ENCODE peak calls at places on chromosome 20, in five cellular contexts. Y is trophoblast cell, I is OCI-LY7, X is psoas muscle, F is sigmoid colon. Z is an unnamed sample.

GRCh38 chr20:59149678-59150504 is 13.7 kb upstream of the ZNF831 start:
- DNase-seq in Y (peak; percentile 84), I (peak; percentile 39), X (peak; percentile 27), F (no peak), Z (no peak)

GRCh38 chr20:4130404-4131189 is 115.2 kb upstream of the RNF24 start:
- DNase-seq in Y (no peak), I (no peak), X (no peak), F (no peak), Z (no peak)

GRCh38 chr20:2748551-2749342 is 51.7 kb downstream of the CPXM1 start:
- DNase-seq in Y (no peak), I (no peak), X (no peak), F (peak; percentile 57), Z (no peak)

GRCh38 chr20:48601798-48602197 is 226.0 kb downstream of the PREX1 start:
- DNase-seq in Y (no peak), I (no peak), X (no peak), F (peak; percentile 28), Z (no peak)

GRCh38 chr20:32983459-32984112 is 20.6 kb downstream of the SUN5 start:
- DNase-seq in Y (no peak), I (no peak), X (no peak), F (no peak), Z (no peak)

GRCh38 chr20:5674176-5674660 is 76.0 kb upstream of the SHLD1 start:
- DNase-seq in Y (peak; percentile 77), I (peak; percentile 94), X (no peak), F (no peak), Z (no peak)

GRCh38 chr20:15703171-15703911 is 869.9 kb downstream of the KIF16B start:
- DNase-seq in Y (no peak), I (no peak), X (no peak), F (no peak), Z (no peak)

GRCh38 chr20:55053389-55053788 is 578.0 kb downstream of the DOK5 start:
- DNase-seq in Y (no peak), I (no peak), X (no peak), F (no peak), Z (no peak)

GRCh38 chr20:47392015-47392720 is 35.7 kb upstream of the ZMYND8 start:
- DNase-seq in Y (peak; percentile 97), I (peak; percentile 78), X (no peak), F (no peak), Z (peak; percentile 30)

GRCh38 chr20:47578543-47578942 is 76.9 kb downstream of the NCOA3 start:
- DNase-seq in Y (no peak), I (no peak), X (no peak), F (no peak), Z (no peak)

GRCh38 chr20:47862841-47863240 is 77.6 kb upstream of the SULF2 start:
- DNase-seq in Y (no peak), I (no peak), X (no peak), F (no peak), Z (no peak)

GRCh38 chr20:59032713-59033059 is 551 bp upstream of the ATP5F1E start:
- DNase-seq in Y (peak; percentile 63), I (no peak), X (no peak), F (no peak), Z (no peak)

GRCh38 chr20:48184229-48184628 is 398.9 kb upstream of the SULF2 start:
- DNase-seq in Y (peak; percentile 55), I (no peak), X (no peak), F (no peak), Z (no peak)

GRCh38 chr20:6654490-6655247 is 112.8 kb upstream of the BMP2 start:
- DNase-seq in Y (no peak), I (no peak), X (no peak), F (no peak), Z (no peak)

GRCh38 chr20:14009206-14009605 is 13.9 kb downstream of the MACROD2 start:
- DNase-seq in Y (no peak), I (no peak), X (no peak), F (no peak), Z (no peak)

GRCh38 chr20:23867152-23867776 is 12.3 kb downstream of the CST5 start:
- DNase-seq in Y (no peak), I (peak; percentile 46), X (no peak), F (no peak), Z (no peak)

GRCh38 chr20:58065508-58066361 is 162.7 kb downstream of the ANKRD60 start:
- DNase-seq in Y (peak; percentile 25), I (no peak), X (no peak), F (no peak), Z (no peak)

GRCh38 chr20:49397525-49397924 is 84.9 kb downstream of the KCNB1 start:
- DNase-seq in Y (peak; percentile 26), I (no peak), X (peak; percentile 74), F (no peak), Z (no peak)

GRCh38 chr20:2879148-2879547 is 5.9 kb downstream of the PTPRA start:
- DNase-seq in Y (no peak), I (no peak), X (no peak), F (no peak), Z (no peak)

GRCh38 chr20:3137492-3137891 is 22.2 kb downstream of the FASTKD5 start:
- DNase-seq in Y (peak; percentile 52), I (no peak), X (no peak), F (no peak), Z (no peak)

DNA sequence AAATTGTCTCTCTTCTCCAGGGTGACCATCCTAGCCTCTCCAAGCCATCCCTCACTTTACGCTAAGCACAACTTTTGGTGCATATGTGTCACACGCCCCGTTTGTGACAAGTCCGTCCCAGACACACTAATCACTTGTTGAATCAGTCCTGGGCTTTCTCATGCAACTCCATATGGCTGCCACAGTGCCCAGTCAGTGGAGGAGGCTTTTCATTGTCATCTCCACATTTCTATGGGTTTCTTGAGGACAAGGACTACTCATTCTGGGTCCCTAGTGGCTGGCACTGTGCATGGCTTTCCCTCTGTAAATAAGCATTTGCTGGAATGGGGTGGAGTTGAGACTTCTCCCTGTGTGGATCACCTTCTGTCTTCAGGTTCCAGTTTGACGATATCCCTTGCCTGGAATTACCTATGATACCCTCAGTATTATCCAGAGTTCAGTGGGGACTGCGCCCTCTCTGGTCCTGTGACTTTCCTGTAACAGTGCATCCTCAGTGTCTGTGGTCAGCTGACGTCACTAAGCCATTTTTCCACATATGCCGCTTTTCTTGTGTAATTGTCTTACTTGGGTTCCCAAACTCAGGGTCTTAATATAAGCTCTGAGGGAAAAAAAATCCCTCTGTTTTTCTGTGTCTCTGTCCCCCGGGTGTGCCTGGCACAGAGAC is 59.8 kb upstream of the MYL9 start:
- DNase-seq in Y (peak; percentile 42), I (no peak), X (peak; percentile 29), F (no peak), Z (no peak)
- H3K27ac ChIP-seq in Y (no peak overlapping the region), I (no peak overlapping the region), X (peak overlapping the region; percentile 89), F (peak overlapping the region; percentile 53), Z (peak overlapping the region; percentile 93)

GRCh38 chr20:62633571-62634329 is 8.6 kb upstream of the SLCO4A1 start:
- DNase-seq in Y (peak; percentile 60), I (no peak), X (no peak), F (no peak), Z (no peak)
- H3K4me3 ChIP-seq in Y (no peak overlapping the region), I (no peak overlapping the region), X (no peak overlapping the region), F (no peak overlapping the region), Z (no peak overlapping the region)

GRCh38 chr20:63060057-63060991 is 53.6 kb upstream of the BHLHE23 start:
- DNase-seq in Y (no peak), I (no peak), X (no peak), F (peak; percentile 53), Z (no peak)
- H3K27ac ChIP-seq in Y (no peak overlapping the region), I (no peak overlapping the region), X (no peak overlapping the region), F (no peak overlapping the region), Z (no peak overlapping the region)

DNA sequence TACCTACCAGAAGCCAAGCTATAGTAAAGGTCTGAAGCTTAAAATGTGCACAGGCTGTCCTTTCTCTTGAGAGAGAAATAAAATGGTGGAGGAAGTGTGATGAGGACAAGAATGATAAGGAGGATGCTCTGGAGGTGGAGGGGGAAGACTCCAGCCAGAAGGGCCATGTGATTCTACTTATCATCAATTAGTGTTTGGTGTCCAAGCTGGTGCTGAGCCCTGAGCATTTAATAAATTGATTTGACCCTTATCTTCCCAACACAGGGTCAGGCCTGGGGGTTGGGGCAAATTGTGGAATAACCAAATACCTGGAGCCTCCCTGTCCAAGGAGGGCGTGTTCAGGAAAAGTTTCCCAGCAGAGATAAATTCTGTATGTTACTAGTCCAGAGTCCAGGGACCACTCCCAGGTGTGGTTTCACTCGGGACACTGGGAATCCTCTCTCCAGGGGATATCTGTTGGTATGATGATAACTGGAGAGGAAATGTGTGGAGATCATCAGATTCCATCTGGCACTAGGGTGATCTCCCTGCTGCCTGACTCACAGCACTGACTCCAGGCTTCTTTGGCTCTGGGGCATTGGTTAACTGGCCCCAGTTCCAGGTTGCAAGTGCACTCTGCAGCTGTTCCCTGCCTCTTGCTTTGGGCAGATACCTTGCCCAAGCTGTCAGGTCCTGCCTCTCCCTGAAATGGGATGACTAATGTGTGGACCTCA is 3.8 kb upstream of the MYBL2 start:
- DNase-seq in Y (peak; percentile 46), I (no peak), X (no peak), F (no peak), Z (no peak)
- H3K4me3 ChIP-seq in Y (no peak overlapping the region), I (no peak overlapping the region), X (no peak overlapping the region), F (no peak overlapping the region), Z (no peak overlapping the region)

DNA sequence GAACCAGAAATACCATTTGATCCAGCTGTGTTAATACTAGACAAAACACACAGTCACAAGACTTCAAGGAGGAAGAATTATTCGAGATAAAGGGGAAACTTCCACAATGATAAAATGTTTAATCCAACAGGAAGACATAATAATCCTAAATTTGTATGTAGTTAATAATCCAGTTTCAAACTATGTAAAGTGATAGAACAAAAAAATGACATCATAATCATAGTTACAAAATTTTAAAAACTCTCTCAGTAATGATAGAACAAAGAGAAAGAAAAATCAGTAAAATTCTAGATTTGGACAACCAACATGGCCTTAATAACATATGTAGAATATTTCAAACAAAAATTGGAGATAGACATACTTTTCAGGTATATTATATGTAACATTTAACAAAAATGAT is 38.9 kb downstream of the LINC00237 start:
- DNase-seq in Y (no peak), I (no peak), X (no peak), F (no peak), Z (no peak)
- H3K27ac ChIP-seq in Y (no peak overlapping the region), I (no peak overlapping the region), X (no peak overlapping the region), F (no peak overlapping the region), Z (no peak overlapping the region)

DNA sequence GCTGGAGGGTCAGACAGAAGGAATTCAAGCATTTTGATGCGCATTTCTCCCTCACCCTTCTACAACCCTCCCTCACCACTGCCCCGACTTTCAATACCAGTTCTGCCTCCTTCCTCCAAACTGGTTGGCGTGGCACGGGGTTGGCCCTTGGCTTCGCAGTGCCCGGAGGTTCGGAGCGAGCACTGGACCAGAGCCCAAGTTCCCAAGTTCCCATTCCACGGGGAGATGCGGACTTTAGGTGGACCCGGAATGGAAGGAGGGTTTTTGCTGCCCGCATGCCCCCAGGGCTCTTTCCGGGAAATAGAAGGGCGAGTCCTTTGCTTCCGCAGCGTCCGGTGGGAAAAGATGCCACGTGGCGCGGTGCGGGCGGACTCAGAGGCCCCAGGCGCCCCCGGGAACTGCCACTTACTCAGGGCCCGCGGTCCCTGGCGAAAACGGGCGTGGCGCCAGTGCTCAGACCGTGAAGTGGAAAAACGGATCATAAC is 8.0 kb upstream of the LAMP5 start:
- DNase-seq in Y (no peak), I (no peak), X (no peak), F (no peak), Z (no peak)
- H3K4me3 ChIP-seq in Y (no peak overlapping the region), I (no peak overlapping the region), X (peak overlapping the region; percentile 34), F (no peak overlapping the region), Z (peak overlapping the region; percentile 7)

GRCh38 chr20:38424404-38424803 is 10.7 kb downstream of the SNHG17 start:
- DNase-seq in Y (no peak), I (no peak), X (no peak), F (no peak), Z (no peak)
- H3K27ac ChIP-seq in Y (no peak overlapping the region), I (no peak overlapping the region), X (no peak overlapping the region), F (no peak overlapping the region), Z (no peak overlapping the region)